ENCODE peak calls at places on chromosomes 2 and 18, in four cellular contexts. One of them, this sample, is unnamed.

GRCh38 chr2:97735161-97735561 is 21.8 kb downstream of the ZAP70 start:
- DNase-seq in HepG2: no peak
- DNase-seq in A549: no peak
- DNase-seq in WTC11: no peak
- DNase-seq in this sample: no peak

GRCh38 chr18:49189772-49190171 is 239.0 kb upstream of the SMAD7 start:
- DNase-seq in HepG2: peak
- DNase-seq in WTC11: no peak
- DNase-seq in A549: no peak
- DNase-seq in this sample: no peak

GRCh38 chr2:28490558-28490957 is 5.3 kb upstream of the PLB1 start:
- DNase-seq in HepG2: no peak
- DNase-seq in WTC11: no peak
- DNase-seq in A549: no peak
- DNase-seq in this sample: no peak

GRCh38 chr18:49922228-49922627 is 108.9 kb upstream of the ACAA2 start:
- DNase-seq in A549: no peak
- DNase-seq in HepG2: no peak
- DNase-seq in WTC11: no peak
- DNase-seq in this sample: no peak

GRCh38 chr2:10993001-10993481 is 81.3 kb downstream of the KCNF1 start:
- DNase-seq in HepG2: no peak
- DNase-seq in WTC11: no peak
- DNase-seq in A549: no peak
- DNase-seq in this sample: no peak

GRCh38 chr2:235647836-235648235 is 154.0 kb downstream of the AGAP1 start:
- DNase-seq in A549: no peak
- DNase-seq in WTC11: no peak
- DNase-seq in HepG2: no peak
- DNase-seq in this sample: no peak

GRCh38 chr2:114009125-114009923 is 119.4 kb downstream of the ACTR3 start:
- DNase-seq in A549: no peak
- DNase-seq in HepG2: no peak
- DNase-seq in WTC11: no peak
- DNase-seq in this sample: no peak

GRCh38 chr2:63589148-63589972 is 597 bp downstream of the MDH1 start:
- DNase-seq in HepG2: peak
- DNase-seq in A549: peak
- DNase-seq in WTC11: peak
- DNase-seq in this sample: peak

GRCh38 chr18:46419391-46420141 is 237.5 kb downstream of the LOXHD1 start:
- DNase-seq in A549: no peak
- DNase-seq in HepG2: no peak
- DNase-seq in WTC11: no peak
- DNase-seq in this sample: no peak

GRCh38 chr2:204036706-204037105 is 100.1 kb downstream of the ICOS start:
- DNase-seq in A549: no peak
- DNase-seq in WTC11: no peak
- DNase-seq in HepG2: no peak
- DNase-seq in this sample: no peak

GRCh38 chr2:19669126-19669525 is 232.7 kb downstream of the TTC32 start:
- DNase-seq in WTC11: no peak
- DNase-seq in HepG2: no peak
- DNase-seq in A549: no peak
- DNase-seq in this sample: no peak

GRCh38 chr2:47070155-47070919 is 84.8 kb downstream of the STPG4 start:
- DNase-seq in A549: no peak
- DNase-seq in WTC11: no peak
- DNase-seq in HepG2: peak
- DNase-seq in this sample: no peak

GRCh38 chr2:184308706-184309105 is 289.6 kb upstream of the ZNF804A start:
- DNase-seq in A549: no peak
- DNase-seq in HepG2: no peak
- DNase-seq in WTC11: no peak
- DNase-seq in this sample: no peak

GRCh38 chr2:182132605-182133004 is 147.0 kb downstream of the PPP1R1C start:
- DNase-seq in HepG2: no peak
- DNase-seq in WTC11: no peak
- DNase-seq in A549: no peak
- DNase-seq in this sample: no peak

GRCh38 chr2:66024396-66024795 is 410.5 kb upstream of the MEIS1 start:
- DNase-seq in A549: no peak
- DNase-seq in HepG2: peak
- DNase-seq in WTC11: peak
- DNase-seq in this sample: no peak

GRCh38 chr18:79493801-79494211 is 98.1 kb downstream of the NFATC1 start:
- DNase-seq in HepG2: no peak
- DNase-seq in A549: no peak
- DNase-seq in WTC11: no peak
- DNase-seq in this sample: no peak

GRCh38 chr2:164773635-164774034 is 68.0 kb downstream of the COBLL1 start:
- DNase-seq in A549: no peak
- DNase-seq in WTC11: no peak
- DNase-seq in HepG2: no peak
- DNase-seq in this sample: no peak

GRCh38 chr2:164771897-164772296 is 69.7 kb downstream of the COBLL1 start:
- DNase-seq in WTC11: no peak
- DNase-seq in HepG2: no peak
- DNase-seq in A549: no peak
- DNase-seq in this sample: no peak

GRCh38 chr2:164766217-164766616 is 75.4 kb downstream of the COBLL1 start:
- DNase-seq in HepG2: no peak
- DNase-seq in WTC11: no peak
- DNase-seq in A549: no peak
- DNase-seq in this sample: no peak

GRCh38 chr2:164766931-164767330 is 74.7 kb downstream of the COBLL1 start:
- DNase-seq in HepG2: peak
- DNase-seq in A549: no peak
- DNase-seq in WTC11: no peak
- DNase-seq in this sample: no peak

DNA sequence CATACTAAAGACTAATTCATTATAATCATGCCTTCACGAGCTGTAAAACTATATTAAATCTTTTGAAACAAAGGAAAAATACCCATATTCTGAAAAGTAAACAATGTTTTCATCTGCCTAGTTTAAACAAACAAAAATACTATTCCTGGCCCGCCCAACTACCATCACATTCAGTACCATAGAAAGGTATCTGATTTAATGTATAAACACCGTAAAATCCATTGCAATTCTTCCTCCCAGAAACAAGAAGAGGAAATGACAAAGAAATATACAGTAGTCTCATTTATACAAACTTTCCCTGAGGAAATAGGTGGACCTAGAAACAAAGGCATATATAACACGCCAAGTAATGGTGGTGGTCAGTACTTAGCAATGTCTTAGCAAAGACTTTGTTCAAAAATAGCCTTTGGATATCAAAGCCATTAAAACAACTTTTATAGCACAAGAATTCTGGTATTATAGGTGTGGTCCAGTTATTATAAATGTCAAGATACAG is 71.2 kb downstream of the COBLL1 start:
- DNase-seq in WTC11: no peak
- DNase-seq in A549: no peak
- DNase-seq in HepG2: no peak
- DNase-seq in this sample: no peak
- TF ChIP-seq HMGXB4 in WTC11: no peak
- TF ChIP-seq HMGXB4 in A549: no peak
- TF ChIP-seq HMGXB4 in HepG2: no peak
- TF ChIP-seq HMGXB4 in this sample: no peak

GRCh38 chr2:164839914-164840457 is 1.6 kb downstream of the COBLL1 start:
- DNase-seq in WTC11: no peak
- DNase-seq in HepG2: peak
- DNase-seq in A549: no peak
- DNase-seq in this sample: no peak
- TF ChIP-seq HMGXB4 in WTC11: no peak
- TF ChIP-seq HMGXB4 in HepG2: no peak
- TF ChIP-seq HMGXB4 in A549: no peak
- TF ChIP-seq HMGXB4 in this sample: no peak

GRCh38 chr18:70450658-70451253 is 161.9 kb downstream of the SOCS6 start:
- DNase-seq in A549: no peak
- DNase-seq in HepG2: no peak
- DNase-seq in WTC11: no peak
- DNase-seq in this sample: no peak
- TF ChIP-seq HMGXB4 in A549: no peak
- TF ChIP-seq HMGXB4 in HepG2: no peak
- TF ChIP-seq HMGXB4 in WTC11: no peak
- TF ChIP-seq HMGXB4 in this sample: no peak

GRCh38 chr18:22703883-22704626 is 229.1 kb upstream of the RBBP8 start:
- DNase-seq in HepG2: peak
- DNase-seq in A549: peak
- DNase-seq in WTC11: no peak
- DNase-seq in this sample: peak
- TF ChIP-seq HMGXB4 in HepG2: no peak
- TF ChIP-seq HMGXB4 in A549: no peak
- TF ChIP-seq HMGXB4 in WTC11: no peak
- TF ChIP-seq HMGXB4 in this sample: no peak

GRCh38 chr2:179377296-179377695 is 112.7 kb upstream of the SESTD1 start:
- DNase-seq in HepG2: no peak
- DNase-seq in WTC11: no peak
- DNase-seq in A549: no peak
- DNase-seq in this sample: no peak

GRCh38 chr2:179376881-179377280 is 112.2 kb upstream of the SESTD1 start:
- DNase-seq in A549: no peak
- DNase-seq in WTC11: no peak
- DNase-seq in HepG2: no peak
- DNase-seq in this sample: no peak

DNA sequence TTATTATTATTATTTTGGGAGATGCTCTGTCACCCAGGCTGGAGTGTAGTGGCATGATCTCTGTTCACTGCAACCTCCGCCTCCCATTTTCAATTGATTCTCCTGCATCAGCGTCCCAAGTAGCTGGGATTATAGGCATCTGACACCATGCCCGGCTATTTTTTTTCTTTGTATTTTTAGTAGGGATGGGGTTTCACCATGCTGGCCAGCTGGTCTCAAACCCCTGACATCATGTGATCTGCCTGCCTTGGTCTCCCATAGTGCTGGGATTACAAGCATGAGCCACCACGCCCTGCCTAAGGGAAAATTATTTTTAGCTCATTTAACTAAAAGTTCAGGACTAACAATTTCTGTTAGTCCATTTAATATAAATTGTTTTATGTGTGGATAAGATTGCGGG is 109.2 kb upstream of the SESTD1 start:
- DNase-seq in HepG2: no peak
- DNase-seq in WTC11: no peak
- DNase-seq in A549: no peak
- DNase-seq in this sample: no peak
- TF ChIP-seq HMGXB4 in HepG2: no peak
- TF ChIP-seq HMGXB4 in WTC11: no peak
- TF ChIP-seq HMGXB4 in A549: no peak
- TF ChIP-seq HMGXB4 in this sample: no peak